ENCODE peak calls at places on chromosomes 16 and 17, in four cellular contexts. T, P, A and S are unnamed samples.

GRCh38 chr17:67079481-67079880 is 35.1 kb downstream of the CACNG1 start:
- DNase-seq in T (no peak), A (no peak), P (no peak), S (no peak)

GRCh38 chr16:77674888-77675287 is 47.4 kb upstream of the NUDT7 start:
- DNase-seq in T (peak), P (no peak), A (peak), S (peak)

GRCh38 chr17:29682987-29683386 is 60.3 kb upstream of the CORO6 start:
- DNase-seq in P (no peak), T (no peak), A (peak), S (peak)

GRCh38 chr16:84836234-84836647 is 16.5 kb downstream of the CRISPLD2 start:
- DNase-seq in A (peak), T (peak), P (no peak), S (peak)

GRCh38 chr16:83002351-83003334 is 375.9 kb downstream of the CDH13 start:
- DNase-seq in P (no peak), T (peak), A (peak), S (peak)

GRCh38 chr16:65071371-65072311 is 50.2 kb downstream of the CDH11 start:
- DNase-seq in A (peak), P (no peak), T (peak), S (peak)

GRCh38 chr17:40547079-40547784 is 18.0 kb downstream of the CCR7 start:
- DNase-seq in A (no peak), P (peak), T (no peak), S (no peak)

GRCh38 chr16:69476920-69477418 is 52.5 kb downstream of the CYB5B start:
- DNase-seq in T (peak), P (no peak), A (peak), S (peak)

GRCh38 chr16:81706327-81707295 is 72.5 kb upstream of the PLCG2 start:
- DNase-seq in P (peak), A (no peak), T (no peak), S (no peak)

GRCh38 chr17:79946352-79947231 is 89.1 kb downstream of the TBC1D16 start:
- DNase-seq in T (no peak), A (no peak), P (peak), S (no peak)

GRCh38 chr16:68771922-68772681 is 35.0 kb downstream of the CDH1 start:
- DNase-seq in A (no peak), P (no peak), T (no peak), S (no peak)

GRCh38 chr17:44828919-44829557 is 1.0 kb downstream of the GJC1 start:
- DNase-seq in A (peak), P (no peak), T (peak), S (no peak)

GRCh38 chr17:40124279-40125141 is 2.7 kb downstream of the MSL1 start:
- DNase-seq in A (peak), T (peak), P (no peak), S (no peak)

GRCh38 chr17:4559139-4559791 is 1.1 kb downstream of the GGT6 start:
- DNase-seq in P (peak), T (no peak), A (no peak), S (no peak)

GRCh38 chr17:39573447-39574298 is 34.0 kb downstream of the NEUROD2 start:
- DNase-seq in A (peak), T (peak), P (peak), S (peak)

GRCh38 chr16:88705076-88705684 is 1.0 kb downstream of the RNF166 start:
- DNase-seq in A (peak), P (peak), T (peak), S (no peak)

GRCh38 chr17:17681187-17681743 is at the start of gene RAI1:
- DNase-seq in T (peak), P (peak), A (peak), S (peak)

GRCh38 chr17:64641499-64641898 is 20.6 kb downstream of the SMURF2 start:
- DNase-seq in P (no peak), A (peak), T (peak), S (peak)

GRCh38 chr16:19331794-19332193 is 46.3 kb downstream of the CLEC19A start:
- DNase-seq in P (no peak), A (no peak), T (no peak), S (no peak)

GRCh38 chr17:41667280-41668008 is 21.2 kb upstream of the EIF1 start:
- DNase-seq in P (peak), T (no peak), A (no peak), S (no peak)

GRCh38 chr17:74043976-74044375 is 159.5 kb upstream of the RPL38 start:
- DNase-seq in A (no peak), P (no peak), T (no peak), S (no peak)

GRCh38 chr17:74042744-74043486 is 160.6 kb upstream of the RPL38 start:
- DNase-seq in A (peak), T (peak), P (no peak), S (peak)

GRCh38 chr17:74040291-74040690 is 163.2 kb upstream of the RPL38 start:
- DNase-seq in A (no peak), T (no peak), P (no peak), S (no peak)

GRCh38 chr17:74040729-74041128 is 162.7 kb upstream of the RPL38 start:
- DNase-seq in P (no peak), T (no peak), A (no peak), S (no peak)

DNA sequence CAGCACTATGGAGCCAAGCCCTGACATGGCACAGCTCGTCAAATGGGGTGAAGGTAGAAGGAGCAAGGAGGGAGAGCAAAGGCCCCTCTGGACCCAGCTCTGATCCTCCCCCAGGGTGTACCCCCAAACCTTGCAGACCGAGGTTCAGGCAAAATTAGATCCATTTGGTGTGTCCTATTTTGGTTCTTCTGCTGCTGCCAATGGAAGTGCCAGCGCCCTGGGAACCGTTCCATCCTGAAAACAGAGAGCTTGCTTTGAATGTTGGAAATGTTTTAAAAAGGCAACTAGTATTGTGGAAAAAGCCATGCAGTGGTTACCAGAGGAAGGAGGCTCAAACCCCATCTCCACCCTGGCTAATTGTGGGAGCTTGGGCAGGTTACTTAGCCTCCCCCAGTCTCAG is 161.2 kb upstream of the RPL38 start:
- DNase-seq in A (no peak), P (no peak), T (no peak), S (no peak)
- H3K4me3 ChIP-seq in A (no peak), P (no peak), T (no peak), S (no peak)

GRCh38 chr16:3097266-3097665 is 1.8 kb downstream of the ZSCAN10 start:
- DNase-seq in T (no peak), P (peak), A (no peak), S (no peak)

GRCh38 chr16:3101018-3101840 is 2.1 kb upstream of the ZSCAN10 start:
- DNase-seq in T (no peak), A (peak), P (peak), S (no peak)

GRCh38 chr16:3099732-3100499 is 822 bp upstream of the ZSCAN10 start:
- DNase-seq in A (peak), T (peak), P (peak), S (peak)

GRCh38 chr16:3098459-3099394 is at the start of gene ZSCAN10:
- DNase-seq in P (peak), T (no peak), A (no peak), S (no peak)

GRCh38 chr16:3099395-3099731 is 269 bp upstream of the ZSCAN10 start:
- DNase-seq in P (no peak), T (no peak), A (no peak), S (no peak)
- H3K4me3 ChIP-seq in P (no peak), T (no peak), A (no peak), S (no peak)

DNA sequence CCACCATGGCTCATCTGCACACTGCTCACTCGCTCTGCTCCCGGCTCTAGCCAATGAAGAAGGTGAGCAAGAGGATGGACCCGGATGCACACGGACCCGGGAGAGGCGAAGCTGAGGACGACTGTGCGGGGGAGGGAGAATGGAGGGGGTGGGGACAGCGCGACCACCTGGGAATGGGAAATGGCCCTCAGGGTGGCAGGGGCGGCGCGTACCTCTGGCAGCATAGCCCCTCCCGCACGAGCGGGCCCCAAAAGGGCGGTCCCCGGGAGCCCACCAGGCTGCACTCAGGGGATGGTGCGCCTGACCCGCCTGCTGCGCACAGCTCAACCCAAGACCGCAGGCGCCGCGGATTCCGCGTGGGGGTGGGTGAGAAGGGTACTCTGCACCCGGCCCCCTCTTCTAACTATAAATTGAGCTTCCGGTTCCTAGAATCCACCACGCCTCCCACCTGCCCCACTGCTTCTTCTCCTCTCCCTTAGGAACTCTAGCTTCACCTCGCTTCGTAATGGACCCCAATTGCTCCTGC is 6.1 kb downstream of the MT1H start:
- DNase-seq in T (no peak), A (no peak), P (no peak), S (no peak)
- H3K4me3 ChIP-seq in T (no peak), A (no peak), P (no peak), S (no peak)

DNA sequence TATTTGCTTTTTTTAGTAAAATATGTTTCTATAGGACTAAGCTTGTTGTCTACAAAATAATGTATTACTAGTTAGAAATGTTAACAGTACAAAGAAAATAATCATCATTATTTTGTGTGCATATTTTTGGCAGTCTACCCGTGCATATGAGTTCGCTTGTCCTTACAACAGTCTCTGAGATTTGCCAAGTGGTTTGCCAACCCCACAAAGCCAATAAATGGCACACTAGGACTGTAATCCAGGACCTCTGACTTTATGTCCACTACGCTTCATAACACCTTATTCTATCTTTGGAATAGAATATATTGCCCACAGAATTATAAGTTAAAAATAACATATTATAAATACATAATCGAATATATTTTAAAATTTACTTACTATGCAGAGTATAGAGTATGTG is 152.1 kb downstream of the KCNJ2 start:
- DNase-seq in T (no peak), A (no peak), P (no peak), S (no peak)
- H3K4me3 ChIP-seq in T (no peak), A (no peak), P (no peak), S (no peak)

DNA sequence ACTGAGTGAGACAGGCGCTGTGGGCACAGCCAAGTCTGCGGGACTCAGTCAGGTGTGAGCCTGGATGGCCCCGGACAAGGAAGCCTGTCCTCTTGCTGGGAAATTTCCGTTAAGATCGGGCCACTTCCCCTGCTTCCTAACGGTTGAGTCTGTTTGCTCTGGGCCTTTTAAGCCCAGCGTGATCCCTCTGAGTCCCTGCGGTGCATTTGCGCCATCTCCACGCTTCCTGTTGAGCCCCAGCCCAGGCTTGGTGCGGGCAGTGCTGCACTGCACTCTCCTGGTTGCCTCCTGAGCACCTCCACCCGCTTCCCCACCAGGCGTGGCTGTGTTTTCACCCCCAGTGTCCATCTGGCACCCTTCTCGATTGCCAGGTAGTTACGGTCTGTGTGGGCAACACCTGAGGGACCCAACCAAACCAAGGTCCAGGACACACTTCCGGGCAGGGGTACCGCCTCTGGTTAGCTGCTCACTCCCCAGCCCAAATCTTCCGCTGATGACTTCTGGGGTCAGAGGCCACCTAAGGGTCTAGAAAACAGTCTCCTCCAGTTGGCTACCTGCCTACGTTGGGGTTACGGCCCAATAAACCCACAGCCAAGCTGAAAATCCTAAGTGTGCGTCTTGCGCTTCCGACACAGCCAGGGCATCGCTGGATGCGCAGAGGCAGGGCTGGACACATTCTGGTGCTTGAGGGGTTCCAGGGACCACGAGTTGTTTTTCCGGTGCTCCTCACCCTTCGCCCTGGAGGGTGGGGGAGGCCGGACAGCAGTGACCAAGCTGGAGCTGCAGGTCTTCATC is 1.4 kb upstream of the SLC25A10 start:
- DNase-seq in P (peak), T (no peak), A (peak), S (no peak)
- H3K4me3 ChIP-seq in P (no peak), T (no peak), A (no peak), S (peak)

GRCh38 chr17:47741793-47742145 is 8.7 kb downstream of the TBX21 start:
- DNase-seq in A (no peak), P (no peak), T (no peak), S (no peak)
- H3K4me3 ChIP-seq in A (no peak), P (no peak), T (no peak), S (no peak)

DNA sequence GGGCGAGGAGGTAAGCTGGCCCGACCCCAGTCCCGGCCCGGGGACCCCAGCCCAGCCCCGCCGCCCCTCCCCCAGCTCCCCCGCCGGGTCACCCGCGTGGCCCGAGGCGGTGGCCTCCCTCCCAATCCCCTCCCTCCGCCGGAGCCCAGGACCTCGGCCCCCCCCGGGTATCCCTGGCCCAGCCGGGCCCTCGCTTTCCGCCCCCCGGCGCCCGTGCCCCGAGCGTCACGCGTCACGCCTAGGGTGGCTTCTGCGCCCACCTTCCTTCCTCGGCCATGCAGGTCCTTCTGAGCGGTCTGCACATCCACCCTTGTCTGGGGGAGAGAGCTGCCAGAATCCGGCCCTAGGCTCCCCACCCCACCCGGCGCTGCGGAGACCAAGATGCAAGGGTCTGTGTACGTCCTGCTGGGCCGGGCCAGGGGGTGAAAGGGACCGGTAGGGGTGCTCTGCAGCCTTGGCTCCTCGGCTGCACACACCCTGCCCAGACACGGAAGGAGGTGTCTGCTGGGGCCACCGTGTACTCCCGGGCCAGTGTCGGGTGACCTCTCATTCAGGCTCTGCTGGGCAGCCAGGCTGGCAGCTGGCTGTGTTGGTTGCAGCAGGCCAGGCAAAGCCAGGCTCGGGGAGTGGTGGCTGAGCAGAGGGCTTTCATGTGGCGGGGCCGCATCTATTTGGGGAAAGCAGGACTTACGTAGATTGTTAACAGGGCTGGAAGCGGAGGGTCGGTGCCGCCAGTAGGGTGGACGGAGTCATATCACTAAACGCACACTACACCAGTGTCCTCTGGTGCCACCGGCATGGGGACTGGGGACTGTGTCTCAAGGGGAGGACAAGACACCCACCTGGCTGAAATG is 754 bp downstream of the RAB11FIP4 start:
- DNase-seq in A (no peak), T (no peak), P (peak), S (no peak)
- H3K4me3 ChIP-seq in A (peak), T (no peak), P (peak), S (no peak)

GRCh38 chr17:52389632-52390031 is 231.1 kb upstream of the CA10 start:
- DNase-seq in T (no peak), P (no peak), A (no peak), S (no peak)
- H3K4me3 ChIP-seq in T (no peak), P (no peak), A (no peak), S (no peak)

GRCh38 chr17:7916383-7916677 is 241 bp upstream of the RNF227 start:
- DNase-seq in A (no peak), P (no peak), T (no peak), S (no peak)
- H3K4me3 ChIP-seq in A (peak), P (peak), T (peak), S (peak)

DNA sequence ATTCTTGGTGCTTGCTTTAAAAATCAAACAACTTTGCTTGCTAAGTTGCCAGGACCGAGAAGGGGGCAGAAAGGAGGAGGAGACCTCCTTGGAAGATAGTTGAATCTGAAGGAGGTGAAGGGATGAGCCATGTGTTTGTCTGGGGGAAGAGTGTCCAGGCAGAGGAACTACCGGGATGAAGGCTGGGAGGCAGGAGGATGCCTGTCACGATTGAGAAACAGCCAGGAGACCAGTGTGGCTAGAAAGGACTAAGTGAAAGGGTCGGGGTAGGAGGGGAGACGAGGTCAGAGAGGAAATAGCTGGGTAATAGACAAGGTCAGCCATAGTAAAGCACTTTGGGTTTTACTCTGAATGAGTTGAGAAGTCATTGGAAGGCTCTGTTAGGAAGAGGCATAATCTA is 38.9 kb upstream of the CSNK2A2 start:
- DNase-seq in T (no peak), P (no peak), A (no peak), S (no peak)
- H3K4me3 ChIP-seq in T (no peak), P (no peak), A (no peak), S (no peak)